ENCODE peak calls at places on chromosomes 12 and 14, in four cellular contexts. One of them, this sample, is unnamed.

GRCh38 chr12:95996034-95996658 is at the start of gene HAL:
- DNase-seq in psoas muscle: no peak
- DNase-seq in transverse colon: peak; percentile 18
- DNase-seq in tibial artery: no peak
- DNase-seq in this sample: no peak

GRCh38 chr12:109291531-109292341 is 17.3 kb downstream of the FOXN4 start:
- DNase-seq in transverse colon: peak; percentile 46
- DNase-seq in tibial artery: peak; percentile 77
- DNase-seq in psoas muscle: no peak
- DNase-seq in this sample: no peak

GRCh38 chr12:101298426-101298825 is 18.5 kb downstream of the UTP20 start:
- DNase-seq in tibial artery: no peak
- DNase-seq in psoas muscle: no peak
- DNase-seq in transverse colon: no peak
- DNase-seq in this sample: no peak

GRCh38 chr12:14773685-14774073 is 29.6 kb downstream of the WBP11 start:
- DNase-seq in tibial artery: peak; percentile 70
- DNase-seq in transverse colon: no peak
- DNase-seq in psoas muscle: peak; percentile 23
- DNase-seq in this sample: no peak

GRCh38 chr12:124032265-124032886 is 59.4 kb downstream of the ZNF664 start:
- DNase-seq in tibial artery: no peak
- DNase-seq in transverse colon: peak; percentile 22
- DNase-seq in psoas muscle: no peak
- DNase-seq in this sample: no peak

GRCh38 chr12:15829949-15830348 is 40.8 kb upstream of the EPS8 start:
- DNase-seq in transverse colon: no peak
- DNase-seq in tibial artery: no peak
- DNase-seq in psoas muscle: no peak
- DNase-seq in this sample: no peak

GRCh38 chr12:91055976-91056375 is 1.8 kb downstream of the KERA start:
- DNase-seq in tibial artery: no peak
- DNase-seq in psoas muscle: no peak
- DNase-seq in transverse colon: no peak
- DNase-seq in this sample: no peak

GRCh38 chr12:26443309-26443708 is 247.9 kb downstream of the SSPN start:
- DNase-seq in transverse colon: no peak
- DNase-seq in psoas muscle: no peak
- DNase-seq in tibial artery: no peak
- DNase-seq in this sample: no peak

GRCh38 chr12:77232045-77232444 is 166.7 kb upstream of the E2F7 start:
- DNase-seq in tibial artery: no peak
- DNase-seq in transverse colon: no peak
- DNase-seq in psoas muscle: no peak
- DNase-seq in this sample: no peak

GRCh38 chr12:61037792-61038191 is 1222.4 kb upstream of the USP15 start:
- DNase-seq in tibial artery: no peak
- DNase-seq in transverse colon: no peak
- DNase-seq in psoas muscle: no peak
- DNase-seq in this sample: no peak

GRCh38 chr12:120242275-120242799 is 23.2 kb downstream of the PXN start:
- DNase-seq in transverse colon: no peak
- DNase-seq in psoas muscle: no peak
- DNase-seq in tibial artery: no peak
- DNase-seq in this sample: no peak

GRCh38 chr12:31796270-31796951 is 67.6 kb upstream of the AMN1 start:
- DNase-seq in transverse colon: no peak
- DNase-seq in psoas muscle: no peak
- DNase-seq in tibial artery: no peak
- DNase-seq in this sample: no peak

GRCh38 chr12:6613776-6614512 is 6.8 kb upstream of the CHD4 start:
- DNase-seq in transverse colon: peak; percentile 90
- DNase-seq in tibial artery: peak; percentile 98
- DNase-seq in psoas muscle: peak; percentile 88
- DNase-seq in this sample: peak; percentile 96

GRCh38 chr12:95922231-95922630 is 20.2 kb downstream of the CCDC38 start:
- DNase-seq in transverse colon: no peak
- DNase-seq in tibial artery: no peak
- DNase-seq in psoas muscle: no peak
- DNase-seq in this sample: no peak

GRCh38 chr14:74583689-74584434 is 28.2 kb downstream of the LTBP2 start:
- DNase-seq in psoas muscle: no peak
- DNase-seq in transverse colon: no peak
- DNase-seq in tibial artery: no peak
- DNase-seq in this sample: no peak

GRCh38 chr12:124828264-124829007 is 35.2 kb downstream of the SCARB1 start:
- DNase-seq in tibial artery: no peak
- DNase-seq in transverse colon: peak; percentile 75
- DNase-seq in psoas muscle: no peak
- DNase-seq in this sample: no peak

GRCh38 chr14:103281496-103282231 is 52.4 kb upstream of the EIF5 start:
- DNase-seq in transverse colon: peak; percentile 53
- DNase-seq in tibial artery: no peak
- DNase-seq in psoas muscle: peak; percentile 31
- DNase-seq in this sample: no peak

GRCh38 chr12:92745874-92746553 is 43.2 kb downstream of the PLEKHG7 start:
- DNase-seq in tibial artery: peak; percentile 82
- DNase-seq in psoas muscle: peak; percentile 87
- DNase-seq in transverse colon: peak; percentile 29
- DNase-seq in this sample: peak; percentile 91

GRCh38 chr12:89525824-89526770 is at the start of gene POC1B:
- DNase-seq in transverse colon: peak; percentile 83
- DNase-seq in psoas muscle: peak; percentile 81
- DNase-seq in tibial artery: peak; percentile 83
- DNase-seq in this sample: peak; percentile 29

GRCh38 chr14:95314609-95315008 is 5.1 kb downstream of the CLMN start:
- DNase-seq in tibial artery: no peak
- DNase-seq in psoas muscle: no peak
- DNase-seq in transverse colon: peak; percentile 42
- DNase-seq in this sample: no peak

GRCh38 chr12:69880566-69880965 is 55.5 kb downstream of the MYRFL start:
- DNase-seq in transverse colon: no peak
- DNase-seq in psoas muscle: no peak
- DNase-seq in tibial artery: no peak
- DNase-seq in this sample: no peak

GRCh38 chr12:57069522-57069921 is 9.1 kb downstream of the NEMP1 start:
- DNase-seq in transverse colon: peak; percentile 66
- DNase-seq in tibial artery: peak; percentile 87
- DNase-seq in psoas muscle: peak; percentile 36
- DNase-seq in this sample: peak; percentile 55

GRCh38 chr12:3364661-3365264 is 126.2 kb upstream of the PRMT8 start:
- DNase-seq in transverse colon: no peak
- DNase-seq in psoas muscle: no peak
- DNase-seq in tibial artery: no peak
- DNase-seq in this sample: peak; percentile 46

GRCh38 chr12:3365416-3366385 is 125.3 kb upstream of the PRMT8 start:
- DNase-seq in tibial artery: no peak
- DNase-seq in psoas muscle: no peak
- DNase-seq in transverse colon: no peak
- DNase-seq in this sample: peak; percentile 54

GRCh38 chr12:3367750-3368444 is 123.1 kb upstream of the PRMT8 start:
- DNase-seq in tibial artery: peak; percentile 48
- DNase-seq in transverse colon: no peak
- DNase-seq in psoas muscle: no peak
- DNase-seq in this sample: no peak

GRCh38 chr12:3364226-3364625 is 126.8 kb upstream of the PRMT8 start:
- DNase-seq in tibial artery: no peak
- DNase-seq in psoas muscle: no peak
- DNase-seq in transverse colon: no peak
- DNase-seq in this sample: no peak

GRCh38 chr12:3366451-3367155 is 124.4 kb upstream of the PRMT8 start:
- DNase-seq in transverse colon: no peak
- DNase-seq in psoas muscle: no peak
- DNase-seq in tibial artery: no peak
- DNase-seq in this sample: peak; percentile 33
- H3K27me3 ChIP-seq in transverse colon: peaks cover 71% of the 10 kb centered on the region
- H3K27me3 ChIP-seq in psoas muscle: peaks cover 12% of the 10 kb centered on the region
- H3K27me3 ChIP-seq in tibial artery: no peaks in the 10 kb centered on the region
- H3K27me3 ChIP-seq in this sample: no peaks in the 10 kb centered on the region

DNA sequence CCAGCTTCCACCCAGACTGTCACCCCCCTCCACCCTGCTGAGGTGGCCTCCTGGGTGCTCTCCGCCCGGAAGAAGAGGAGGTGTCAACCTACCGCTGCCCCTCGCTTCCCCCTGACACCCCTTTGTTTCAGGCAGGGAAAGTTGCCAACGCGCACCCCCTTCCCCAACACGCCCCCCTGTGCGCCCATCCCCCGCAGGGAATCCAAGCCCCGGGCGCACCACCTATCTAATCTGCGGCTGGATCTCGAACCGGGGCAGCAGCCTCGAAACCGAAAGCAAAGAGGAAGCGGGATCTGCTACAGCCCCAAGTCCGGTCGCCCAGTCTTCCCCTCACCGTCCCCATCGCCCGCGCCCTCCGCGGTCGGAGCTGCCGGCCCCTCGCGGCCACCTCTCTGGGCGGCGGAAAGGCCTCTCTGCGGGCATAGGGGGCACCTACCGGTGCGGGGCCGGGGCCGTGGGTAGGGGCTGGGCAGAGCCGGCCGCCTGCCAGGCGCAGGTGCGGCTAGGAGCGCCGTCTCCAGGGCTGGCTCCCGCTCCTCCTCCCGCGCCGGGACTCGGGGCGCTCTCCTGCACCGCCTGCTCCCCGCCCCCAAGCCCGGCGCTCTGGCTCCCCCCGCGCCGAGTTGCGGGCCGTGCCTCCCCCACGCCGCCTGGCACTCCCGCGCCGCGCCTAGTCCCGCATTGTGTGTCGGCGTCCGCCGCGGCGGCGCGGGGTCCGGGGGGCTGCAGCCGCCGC is 18.3 kb upstream of the PLEKHH1 start:
- DNase-seq in psoas muscle: peak; percentile 37
- DNase-seq in tibial artery: peak; percentile 66
- DNase-seq in transverse colon: peak; percentile 62
- DNase-seq in this sample: peak; percentile 66
- H3K27me3 ChIP-seq in psoas muscle: no peaks in the 10 kb centered on the region
- H3K27me3 ChIP-seq in tibial artery: no peaks in the 10 kb centered on the region
- H3K27me3 ChIP-seq in transverse colon: no peaks in the 10 kb centered on the region
- H3K27me3 ChIP-seq in this sample: no peaks in the 10 kb centered on the region

GRCh38 chr12:1839956-1840550 is 19.7 kb downstream of the LRTM2 start:
- DNase-seq in psoas muscle: no peak
- DNase-seq in tibial artery: no peak
- DNase-seq in transverse colon: no peak
- DNase-seq in this sample: no peak
- H3K27me3 ChIP-seq in psoas muscle: peaks cover 4% of the 10 kb centered on the region
- H3K27me3 ChIP-seq in tibial artery: no peaks in the 10 kb centered on the region
- H3K27me3 ChIP-seq in transverse colon: peaks cover 13% of the 10 kb centered on the region
- H3K27me3 ChIP-seq in this sample: no peaks in the 10 kb centered on the region

DNA sequence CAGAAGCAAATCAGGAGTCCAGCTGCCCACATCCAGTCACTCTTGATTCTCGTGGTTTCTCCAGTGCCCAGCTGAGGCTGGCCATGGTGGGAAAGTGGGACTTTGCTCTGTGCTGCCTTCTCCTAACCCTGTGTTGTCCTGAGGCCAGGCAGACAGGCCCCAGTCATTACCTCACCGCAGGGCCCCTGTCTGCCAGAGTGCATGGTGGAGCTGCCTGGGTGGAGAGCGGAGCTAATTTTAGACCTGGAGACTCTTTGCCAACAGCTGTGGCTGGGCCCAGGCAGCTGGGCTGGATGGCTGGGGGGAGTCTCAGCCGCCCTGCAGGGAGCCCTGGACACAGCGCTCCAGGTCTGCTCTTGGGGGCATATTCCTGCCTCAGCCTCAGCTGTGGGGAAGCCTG is 21.7 kb downstream of the B4GALNT3 start:
- DNase-seq in transverse colon: no peak
- DNase-seq in tibial artery: peak; percentile 94
- DNase-seq in psoas muscle: peak; percentile 74
- DNase-seq in this sample: peak; percentile 92
- H3K27me3 ChIP-seq in transverse colon: no peaks in the 10 kb centered on the region
- H3K27me3 ChIP-seq in tibial artery: no peaks in the 10 kb centered on the region
- H3K27me3 ChIP-seq in psoas muscle: no peaks in the 10 kb centered on the region
- H3K27me3 ChIP-seq in this sample: no peaks in the 10 kb centered on the region

GRCh38 chr14:105200641-105201040 is 19.5 kb upstream of the NUDT14 start:
- DNase-seq in tibial artery: no peak
- DNase-seq in psoas muscle: no peak
- DNase-seq in transverse colon: no peak
- DNase-seq in this sample: no peak
- H3K27me3 ChIP-seq in tibial artery: no peaks in the 10 kb centered on the region
- H3K27me3 ChIP-seq in psoas muscle: peaks cover 5% of the 10 kb centered on the region
- H3K27me3 ChIP-seq in transverse colon: peaks cover 72% of the 10 kb centered on the region
- H3K27me3 ChIP-seq in this sample: peaks cover 8% of the 10 kb centered on the region